ENCODE peak calls at places on chromosomes 4 and X, in six cellular contexts. I is suprapubic skin, C is Peyer's patch, E is uterus, O is sigmoid colon, S is gastrocnemius medialis. T is an unnamed sample.

GRCh38 chrX:53153581-53153980 is 59.6 kb downstream of the KANTR start:
- DNase-seq in I (no peak), C (no peak), E (no peak), O (no peak), S (peak; percentile 55), T (no peak)

GRCh38 chr4:165631912-165632311 is 241.1 kb upstream of the TLL1 start:
- DNase-seq in I (no peak), C (no peak), E (no peak), O (no peak), S (no peak), T (no peak)

GRCh38 chrX:132101206-132101605 is 26.6 kb downstream of the FRMD7 start:
- DNase-seq in I (no peak), C (no peak), E (no peak), O (no peak), S (no peak), T (no peak)

GRCh38 chr4:12304912-12305311 is 876.2 kb upstream of the HS3ST1 start:
- DNase-seq in I (no peak), C (no peak), E (no peak), O (no peak), S (no peak), T (no peak)

GRCh38 chr4:128707864-128708263 is 101.6 kb upstream of the JADE1 start:
- DNase-seq in I (no peak), C (no peak), E (no peak), O (no peak), S (no peak), T (no peak)

GRCh38 chrX:110315541-110315940 is 2.3 kb downstream of the AMMECR1 start:
- DNase-seq in I (no peak), C (no peak), E (no peak), O (no peak), S (no peak), T (no peak)

GRCh38 chrX:10327651-10328050 is 170.9 kb downstream of the CLCN4 start:
- DNase-seq in I (no peak), C (no peak), E (no peak), O (no peak), S (no peak), T (no peak)

GRCh38 chr4:19379318-19379717 is 872.4 kb upstream of the SLIT2 start:
- DNase-seq in I (no peak), C (no peak), E (no peak), O (no peak), S (no peak), T (no peak)

GRCh38 chrX:10085223-10085622 is 71.6 kb upstream of the CLCN4 start:
- DNase-seq in I (no peak), C (no peak), E (no peak), O (no peak), S (no peak), T (no peak)

GRCh38 chr4:52915730-52916129 is 53.6 kb downstream of the RASL11B start:
- DNase-seq in I (no peak), C (no peak), E (no peak), O (no peak), S (no peak), T (no peak)

GRCh38 chrX:20217906-20218305 is 48.8 kb downstream of the RPS6KA3 start:
- DNase-seq in I (no peak), C (no peak), E (no peak), O (no peak), S (no peak), T (no peak)

GRCh38 chr4:28232376-28232775 is 1371.7 kb downstream of the STIM2 start:
- DNase-seq in I (no peak), C (no peak), E (no peak), O (no peak), S (no peak), T (no peak)

GRCh38 chrX:39971760-39972159 is 126.0 kb downstream of the BCOR start:
- DNase-seq in I (no peak), C (no peak), E (no peak), O (no peak), S (no peak), T (no peak)

GRCh38 chr4:186644737-186645261 is 78.9 kb downstream of the FAT1 start:
- DNase-seq in I (no peak), C (no peak), E (no peak), O (no peak), S (no peak), T (no peak)

GRCh38 chrX:140360284-140360683 is 144.6 kb downstream of the SOX3 start:
- DNase-seq in I (no peak), C (no peak), E (no peak), O (no peak), S (no peak), T (no peak)

GRCh38 chr4:150315175-150315574 is 236.9 kb downstream of the DCLK2 start:
- DNase-seq in I (no peak), C (no peak), E (no peak), O (no peak), S (no peak), T (no peak)

GRCh38 chrX:49071877-49072711 is 1.7 kb downstream of the PRAF2 start:
- DNase-seq in I (peak; percentile 69), C (no peak), E (peak; percentile 84), O (peak; percentile 94), S (peak; percentile 7), T (no peak)

GRCh38 chr4:57044996-57045395 is 65.2 kb downstream of the IGFBP7 start:
- DNase-seq in I (no peak), C (no peak), E (no peak), O (no peak), S (no peak), T (no peak)

GRCh38 chr4:22778547-22779163 is 85.9 kb downstream of the GBA3 start:
- DNase-seq in I (no peak), C (no peak), E (no peak), O (no peak), S (no peak), T (no peak)

GRCh38 chr4:119300072-119300387 is 21.9 kb downstream of the FABP2 start:
- DNase-seq in I (peak; percentile 71), C (peak; percentile 42), E (peak; percentile 55), O (peak; percentile 78), S (peak; percentile 35), T (peak; percentile 90)

GRCh38 chr4:83272900-83273299 is 11.7 kb downstream of the COQ2 start:
- DNase-seq in I (no peak), C (no peak), E (no peak), O (no peak), S (no peak), T (no peak)

GRCh38 chr4:38743866-38744265 is 38.9 kb downstream of the TLR10 start:
- DNase-seq in I (no peak), C (no peak), E (no peak), O (no peak), S (no peak), T (no peak)

DNA sequence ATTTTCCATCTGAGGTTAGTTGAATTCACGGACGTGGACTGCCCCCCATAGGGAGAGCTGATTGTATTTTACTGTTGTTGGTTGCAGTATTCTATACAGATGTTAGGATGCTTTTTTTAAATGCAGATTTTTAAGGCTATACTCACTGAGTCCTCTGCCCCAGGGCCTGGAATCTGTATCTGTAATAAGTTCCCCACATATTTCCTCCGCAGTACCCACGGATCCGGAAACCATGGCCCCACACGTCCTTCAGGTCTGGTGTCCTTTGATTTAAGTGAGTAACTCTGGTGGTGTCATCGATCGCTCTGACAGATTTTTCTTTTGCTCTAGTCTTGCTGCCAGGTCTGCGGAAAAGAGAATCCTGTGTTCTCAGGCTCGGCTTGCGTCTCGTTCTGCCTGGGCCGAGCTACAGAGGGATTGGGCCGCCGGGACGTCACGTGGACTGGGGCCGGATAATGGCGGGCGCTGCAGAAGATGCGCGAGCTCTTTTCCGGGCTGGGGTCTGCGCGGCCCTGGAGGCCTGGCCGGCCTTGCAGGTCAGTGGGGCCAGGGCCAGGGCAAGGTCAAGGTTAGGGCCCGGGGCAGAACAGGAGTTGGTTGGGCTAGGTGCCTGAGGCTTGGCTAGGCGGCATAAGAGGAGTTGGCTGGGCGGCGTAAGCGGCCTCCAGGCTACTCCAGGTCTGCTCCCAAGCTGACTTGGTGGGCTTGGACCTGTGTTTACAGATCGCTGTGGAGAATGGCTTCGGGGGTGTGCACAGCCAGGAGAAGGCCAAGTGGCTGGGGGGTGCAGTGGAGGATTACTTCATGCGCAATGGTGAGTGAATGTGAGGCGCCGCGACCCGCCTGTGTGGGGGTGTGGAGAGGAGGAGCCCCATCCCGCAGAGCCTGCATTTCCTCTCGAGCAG is at the start of gene TSR2:
- DNase-seq in I (peak; percentile 85), C (peak; percentile 78), E (peak; percentile 79), O (peak; percentile 91), S (peak; percentile 63), T (peak; percentile 94)
- TF ChIP-seq POLR2A in I (no peak), C (peak; percentile 26), E (peak; percentile 41), O (peak; percentile 36), S (peak; percentile 49), T (no peak)

GRCh38 chr4:189362364-189362763 is 578.3 kb upstream of the FRG1 start:
- DNase-seq in I (no peak), C (no peak), E (no peak), O (no peak), S (no peak), T (no peak)
- TF ChIP-seq POLR2A in I (no peak), C (no peak), E (no peak), O (no peak), S (no peak), T (no peak)

DNA sequence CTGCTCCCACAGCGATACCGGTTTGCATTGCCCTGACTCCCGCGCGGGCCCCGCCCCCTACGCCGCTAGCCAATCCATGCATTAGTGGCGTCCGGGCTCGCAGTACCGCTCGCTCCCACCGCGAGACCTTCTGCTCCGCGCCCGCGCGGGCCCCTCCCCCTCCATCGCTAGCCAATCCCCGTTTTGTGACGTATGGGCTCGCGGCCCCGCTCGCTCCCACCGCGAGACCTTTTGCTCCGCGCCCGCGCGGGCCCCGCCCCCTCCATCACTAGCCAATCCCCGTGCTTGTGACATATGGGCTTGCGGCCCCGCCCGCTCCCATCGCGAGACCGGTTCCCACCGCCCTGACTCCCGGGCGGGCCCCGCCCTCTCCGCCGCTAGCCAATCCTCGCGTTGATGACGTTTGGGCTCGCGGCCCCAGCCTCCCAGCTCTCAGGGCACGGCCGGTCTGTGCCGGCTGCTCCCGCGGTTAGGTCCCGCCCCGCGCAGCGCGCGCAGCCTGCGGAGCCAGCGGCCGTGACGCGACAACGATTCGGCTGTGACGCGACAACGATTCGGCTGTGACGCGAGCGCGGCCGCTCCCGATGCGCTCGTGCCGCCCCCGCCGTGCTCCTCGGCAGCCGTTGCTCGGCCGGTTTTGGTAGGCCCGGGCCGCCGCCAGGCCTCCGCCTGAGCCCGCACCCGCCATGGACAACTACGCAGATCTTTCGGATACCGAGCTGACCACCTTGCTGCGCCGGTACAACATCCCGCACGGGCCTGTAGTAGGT is at the start of gene EMD:
- DNase-seq in I (peak; percentile 98), C (peak; percentile 97), E (peak; percentile 98), O (peak; percentile 99), S (peak; percentile 95), T (peak; percentile 99)
- TF ChIP-seq POLR2A in I (peak; percentile 12), C (peak; percentile 75), E (peak; percentile 84), O (peak; percentile 82), S (peak; percentile 93), T (no peak)

GRCh38 chr4:126697748-126698147 is 935.0 kb upstream of the INTU start:
- DNase-seq in I (no peak), C (no peak), E (no peak), O (no peak), S (no peak), T (no peak)

GRCh38 chr4:126698224-126698623 is 934.5 kb upstream of the INTU start:
- DNase-seq in I (no peak), C (no peak), E (no peak), O (no peak), S (no peak), T (no peak)

GRCh38 chr4:126701756-126702155 is 931.0 kb upstream of the INTU start:
- DNase-seq in I (no peak), C (no peak), E (no peak), O (no peak), S (no peak), T (no peak)

GRCh38 chr4:126705271-126705670 is 927.5 kb upstream of the INTU start:
- DNase-seq in I (no peak), C (no peak), E (no peak), O (no peak), S (no peak), T (no peak)

GRCh38 chr4:126702747-126703146 is 930.0 kb upstream of the INTU start:
- DNase-seq in I (no peak), C (no peak), E (no peak), O (no peak), S (no peak), T (no peak)
- TF ChIP-seq POLR2A in I (no peak), C (no peak), E (no peak), O (no peak), S (no peak), T (no peak)